ENCODE peak calls at places on chromosome 17, in four cellular contexts. G, W, E and J are unnamed samples.

GRCh38 chr17:17545031-17545820 is 46.3 kb downstream of the PEMT start:
- DNase-seq in E (no peak), W (no peak), G (no peak), J (no peak)

GRCh38 chr17:64008346-64008745 is 10.2 kb downstream of the PRR29 start:
- DNase-seq in W (no peak), G (no peak), E (no peak), J (no peak)

GRCh38 chr17:36482611-36483504 is 3.6 kb upstream of the ZNHIT3 start:
- DNase-seq in W (peak), E (peak), G (peak), J (peak)

GRCh38 chr17:69945698-69946185 is 129.3 kb upstream of the KCNJ16 start:
- DNase-seq in G (no peak), W (no peak), E (no peak), J (no peak)

GRCh38 chr17:80001376-80001775 is 34.3 kb downstream of the TBC1D16 start:
- DNase-seq in W (no peak), G (no peak), E (no peak), J (no peak)

GRCh38 chr17:61314368-61315078 is 85.1 kb upstream of the TBX2 start:
- DNase-seq in E (no peak), G (no peak), W (no peak), J (no peak)

GRCh38 chr17:80912451-80912850 is 79.2 kb upstream of the CHMP6 start:
- DNase-seq in W (no peak), G (no peak), E (no peak), J (no peak)

GRCh38 chr17:77279448-77280303 is 138.9 kb downstream of the SEC14L1 start:
- DNase-seq in E (peak), G (no peak), W (no peak), J (peak)

GRCh38 chr17:61412860-61413653 is 13.4 kb downstream of the TBX2 start:
- DNase-seq in W (no peak), E (peak), G (peak), J (no peak)

GRCh38 chr17:73156166-73156840 is 8.5 kb upstream of the SSTR2 start:
- DNase-seq in G (peak), E (peak), W (no peak), J (peak)

GRCh38 chr17:77217136-77217535 is 76.4 kb downstream of the SEC14L1 start:
- DNase-seq in G (no peak), E (no peak), W (no peak), J (no peak)

GRCh38 chr17:53571342-53571741 is 251.4 kb upstream of the KIF2B start:
- DNase-seq in E (no peak), W (no peak), G (no peak), J (no peak)

GRCh38 chr17:57866319-57866718 is 16.5 kb upstream of the MRPS23 start:
- DNase-seq in G (no peak), E (no peak), W (no peak), J (no peak)

GRCh38 chr17:4953461-4953961 is 2.6 kb downstream of the ENO3 start:
- DNase-seq in W (no peak), G (no peak), E (no peak), J (no peak)

GRCh38 chr17:56678249-56679144 is 85.0 kb downstream of the NOG start:
- DNase-seq in E (no peak), W (no peak), G (no peak), J (no peak)

GRCh38 chr17:77424585-77425344 is 284.0 kb downstream of the SEC14L1 start:
- DNase-seq in E (no peak), W (no peak), G (peak), J (peak)

GRCh38 chr17:77615672-77616242 is 342.7 kb upstream of the TNRC6C start:
- DNase-seq in W (no peak), G (peak), E (no peak), J (no peak)

GRCh38 chr17:9021158-9021984 is at the start of gene NTN1:
- DNase-seq in E (no peak), G (no peak), W (no peak), J (peak)

GRCh38 chr17:57316361-57316760 is 60.0 kb downstream of the MSI2 start:
- DNase-seq in E (no peak), W (no peak), G (no peak), J (no peak)

GRCh38 chr17:81119223-81120148 is 45.8 kb upstream of the PVALEF start:
- DNase-seq in W (peak), G (peak), E (no peak), J (peak)

GRCh38 chr17:3976675-3977171 is 12.5 kb upstream of the ATP2A3 start:
- DNase-seq in G (no peak), W (no peak), E (no peak), J (no peak)

GRCh38 chr17:55344514-55344997 is 77.1 kb downstream of the MMD start:
- DNase-seq in G (no peak), E (no peak), W (no peak), J (peak)

GRCh38 chr17:39222151-39222550 is 3.6 kb downstream of the STAC2 start:
- DNase-seq in E (no peak), G (no peak), W (no peak), J (no peak)

GRCh38 chr17:12726131-12726530 is 60.4 kb downstream of the MYOCD start:
- DNase-seq in W (no peak), G (peak), E (no peak), J (no peak)

GRCh38 chr17:2414665-2415064 is 13.8 kb upstream of the MNT start:
- DNase-seq in W (no peak), G (no peak), E (no peak), J (no peak)

GRCh38 chr17:40437095-40437732 is 6.0 kb upstream of the IGFBP4 start:
- DNase-seq in W (no peak), E (no peak), G (no peak), J (peak)

GRCh38 chr17:61454932-61455753 is 2.9 kb downstream of the TBX4 start:
- DNase-seq in W (no peak), G (no peak), E (peak), J (no peak)

GRCh38 chr17:45451131-45451530 is 18.5 kb upstream of the ARHGAP27 start:
- DNase-seq in W (no peak), E (no peak), G (no peak), J (no peak)

GRCh38 chr17:1153795-1154546 is 25.8 kb downstream of the ABR start:
- DNase-seq in G (peak), W (no peak), E (peak), J (peak)

GRCh38 chr17:43396491-43397060 is 2.2 kb upstream of the ARL4D start:
- DNase-seq in W (no peak), G (no peak), E (no peak), J (no peak)

GRCh38 chr17:43389022-43389947 is 9.5 kb upstream of the ARL4D start:
- DNase-seq in G (peak), E (peak), W (no peak), J (peak)

GRCh38 chr17:43392397-43392796 is 6.4 kb upstream of the ARL4D start:
- DNase-seq in E (no peak), G (no peak), W (no peak), J (no peak)

GRCh38 chr17:43398724-43399595 is at the start of gene ARL4D:
- DNase-seq in E (peak), G (peak), W (no peak), J (peak)

GRCh38 chr17:43393944-43394482 is 4.8 kb upstream of the ARL4D start:
- DNase-seq in W (no peak), G (peak), E (peak), J (peak)
- TF ChIP-seq CHD4 in W (no peak), G (no peak), E (no peak), J (no peak)

DNA sequence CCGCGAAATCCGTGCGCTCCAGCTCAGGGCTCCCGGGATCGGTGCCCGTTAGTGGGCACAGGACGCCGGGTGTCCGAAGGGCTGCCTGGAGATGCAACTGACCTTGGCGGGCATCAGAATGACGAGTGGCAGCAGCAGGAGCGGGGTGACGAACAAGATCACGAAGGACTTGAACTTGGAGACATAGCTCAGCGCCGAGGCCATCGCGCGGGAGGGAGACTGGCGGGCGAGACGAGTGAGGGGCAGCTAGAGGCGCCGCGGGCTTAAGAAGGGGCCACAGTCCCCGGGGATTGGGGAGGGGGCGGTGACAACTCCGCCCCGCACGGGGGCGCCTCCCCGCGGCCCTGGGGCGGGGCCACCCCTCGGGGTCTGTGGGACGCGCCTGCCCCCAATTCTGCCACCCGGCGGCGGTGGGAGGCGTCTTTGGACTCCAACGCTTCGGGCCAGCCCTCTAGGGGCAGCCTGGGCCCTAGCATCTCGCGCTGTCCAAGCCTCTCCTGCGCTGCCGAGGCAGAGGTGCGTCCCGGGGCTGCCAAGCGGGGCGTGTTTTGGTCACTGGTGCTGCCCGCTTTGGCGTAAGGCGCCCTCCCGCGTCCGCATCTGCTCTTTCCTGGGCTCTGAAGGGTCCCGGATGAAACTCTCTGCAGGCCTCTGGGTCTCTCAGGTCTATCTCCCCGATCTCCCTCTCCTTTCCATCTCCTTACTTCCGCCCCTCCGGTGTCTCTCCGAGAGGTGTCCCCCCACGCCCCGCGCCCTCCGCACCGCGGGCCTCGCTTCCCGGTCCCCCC is at the start of gene SLC13A5:
- DNase-seq in G (peak), W (no peak), E (peak), J (peak)
- TF ChIP-seq CHD4 in G (no peak), W (no peak), E (no peak), J (no peak)

DNA sequence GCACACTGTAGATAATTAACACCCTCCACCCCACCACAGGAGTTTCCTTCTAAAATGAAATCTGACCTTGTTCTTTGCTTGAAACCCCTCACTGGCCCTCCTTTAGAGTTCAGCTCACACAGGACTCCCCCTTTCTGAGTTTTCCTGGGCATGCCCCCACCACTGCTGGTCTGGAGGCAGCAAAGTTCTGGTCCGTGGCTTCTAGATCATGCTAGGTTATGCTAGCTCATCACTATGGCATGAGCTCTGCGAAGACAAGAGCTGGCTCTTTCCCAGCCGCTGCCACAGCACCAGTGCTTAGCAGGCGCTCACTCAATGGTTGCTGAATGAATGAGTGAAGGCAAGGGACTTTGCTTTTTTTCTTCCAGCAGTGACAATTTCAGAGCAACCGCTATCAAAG is 80.9 kb upstream of the NOL11 start:
- DNase-seq in G (no peak), W (no peak), E (no peak), J (no peak)
- TF ChIP-seq CHD4 in G (no peak), W (no peak), E (no peak), J (no peak)

GRCh38 chr17:50346313-50347086 is 574 bp downstream of the XYLT2 start:
- DNase-seq in G (no peak), E (no peak), W (no peak), J (peak)

GRCh38 chr17:50347087-50347893 is 1.4 kb downstream of the XYLT2 start:
- DNase-seq in G (no peak), W (no peak), E (no peak), J (no peak)

GRCh38 chr17:50345443-50346312 is at the start of gene XYLT2:
- DNase-seq in W (no peak), G (peak), E (peak), J (peak)

GRCh38 chr17:50347894-50348291 is 2.0 kb downstream of the XYLT2 start:
- DNase-seq in G (no peak), E (no peak), W (no peak), J (no peak)

GRCh38 chr17:50344712-50345380 is 1.1 kb upstream of the XYLT2 start:
- DNase-seq in W (no peak), E (no peak), G (no peak), J (no peak)
- TF ChIP-seq CHD4 in W (no peak), E (no peak), G (no peak), J (no peak)

GRCh38 chr17:34991606-34992005 is 11.3 kb downstream of the LIG3 start:
- DNase-seq in G (no peak), W (no peak), E (no peak), J (no peak)
- TF ChIP-seq CHD4 in G (no peak), W (no peak), E (no peak), J (no peak)

GRCh38 chr17:33209671-33210070 is 83.4 kb downstream of the ASIC2 start:
- DNase-seq in G (peak), E (no peak), W (no peak), J (no peak)
- TF ChIP-seq CHD4 in G (no peak), E (no peak), W (no peak), J (no peak)

GRCh38 chr17:74480290-74480689 is 13.9 kb downstream of the CD300A start:
- DNase-seq in E (no peak), G (no peak), W (no peak), J (no peak)

GRCh38 chr17:74478369-74479100 is 12.1 kb downstream of the CD300A start:
- DNase-seq in W (peak), E (no peak), G (no peak), J (no peak)

GRCh38 chr17:74475189-74475588 is 8.8 kb downstream of the CD300A start:
- DNase-seq in E (no peak), W (no peak), G (no peak), J (no peak)

GRCh38 chr17:74474043-74474792 is 7.8 kb downstream of the CD300A start:
- DNase-seq in G (no peak), W (no peak), E (no peak), J (no peak)

GRCh38 chr17:74477411-74477810 is 11.0 kb downstream of the CD300A start:
- DNase-seq in E (no peak), W (no peak), G (no peak), J (no peak)
- TF ChIP-seq CHD4 in E (no peak), W (no peak), G (no peak), J (no peak)

GRCh38 chr17:41647940-41648410 is 23.6 kb upstream of the KRT17 start:
- DNase-seq in E (peak), G (peak), W (no peak), J (peak)
- TF ChIP-seq CHD4 in E (no peak), G (no peak), W (no peak), J (no peak)